ENCODE peak calls at places on chromosomes 6 and 20, in nine cellular contexts. Z, I, H, B, Q, D, A, K and E are unnamed samples.

GRCh38 chr6:168385858-168386735 is 54.9 kb upstream of the SMOC2 start:
- DNase-seq in K (no peak), Z (no peak), H (no peak), I (no peak), D (no peak), A (no peak), Q (no peak), B (no peak), E (no peak)

GRCh38 chr20:63706027-63706695 is 1.6 kb downstream of the ARFRP1 start:
- DNase-seq in Q (no peak), Z (no peak), A (no peak), B (no peak), I (no peak), D (no peak), H (no peak), K (no peak), E (no peak)

GRCh38 chr6:31878761-31879542 is at the start of gene SLC44A4:
- DNase-seq in A (no peak), B (no peak), I (no peak), H (no peak), Z (no peak), Q (no peak), D (no peak), K (no peak), E (no peak)

GRCh38 chr6:138468320-138469015 is 30.8 kb downstream of the NHSL1 start:
- DNase-seq in D (no peak), H (no peak), I (no peak), Q (no peak), B (peak), Z (no peak), K (no peak), A (no peak), E (peak)

GRCh38 chr20:47785900-47786762 is 850 bp upstream of the SULF2 start:
- DNase-seq in Z (peak), I (peak), A (peak), Q (peak), D (no peak), B (peak), H (no peak), K (peak), E (no peak)

GRCh38 chr6:18515767-18516166 is 128.6 kb downstream of the RNF144B start:
- DNase-seq in B (no peak), Z (no peak), D (no peak), H (no peak), A (no peak), I (no peak), K (no peak), Q (no peak), E (no peak)

GRCh38 chr6:27871919-27872633 is 40.1 kb downstream of the OR2B2 start:
- DNase-seq in D (peak), I (peak), Z (peak), K (peak), Q (peak), B (peak), H (peak), A (peak), E (no peak)

GRCh38 chr6:11025911-11026635 is 18.0 kb downstream of the ELOVL2 start:
- DNase-seq in I (no peak), A (no peak), K (no peak), Z (no peak), Q (no peak), H (no peak), B (no peak), D (no peak), E (no peak)

GRCh38 chr20:1283522-1284210 is 17.6 kb downstream of the SNPH start:
- DNase-seq in I (peak), D (no peak), H (no peak), B (no peak), Q (no peak), K (no peak), Z (no peak), A (no peak), E (no peak)

GRCh38 chr6:146169872-146170271 is 141.0 kb downstream of the GRM1 start:
- DNase-seq in H (no peak), Q (no peak), K (no peak), B (no peak), A (no peak), Z (no peak), I (no peak), D (no peak), E (no peak)

GRCh38 chr20:14861028-14861699 is 523.8 kb upstream of the FLRT3 start:
- DNase-seq in D (no peak), B (no peak), I (no peak), Z (no peak), A (no peak), Q (no peak), H (no peak), K (no peak), E (no peak)

GRCh38 chr6:23483896-23484295 is 642.1 kb upstream of the NRSN1 start:
- DNase-seq in H (no peak), Q (no peak), D (no peak), Z (no peak), A (no peak), K (no peak), B (no peak), I (no peak), E (no peak)

GRCh38 chr6:87660226-87660886 is 41.7 kb downstream of the AKIRIN2 start:
- DNase-seq in Q (no peak), H (peak), K (no peak), I (no peak), B (peak), Z (no peak), D (no peak), A (no peak), E (no peak)

DNA sequence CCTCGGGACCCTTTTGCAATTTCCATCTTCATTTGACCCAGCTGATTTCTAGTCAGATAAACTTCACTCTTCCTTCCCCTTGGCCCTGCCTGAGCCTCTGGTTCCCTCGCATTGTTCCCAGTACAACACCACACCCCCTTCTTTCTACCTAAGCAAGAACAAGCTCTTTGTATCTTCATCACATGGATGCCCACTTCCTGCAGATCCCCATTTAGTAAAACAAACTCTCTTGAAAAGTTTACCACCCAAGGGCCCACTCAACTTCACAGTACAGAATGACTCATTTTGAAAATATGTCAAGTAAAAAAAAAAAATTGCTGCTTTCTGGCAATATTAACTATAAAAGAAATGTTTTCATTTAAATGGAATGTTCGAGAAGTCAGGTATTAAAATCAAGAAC is 5.2 kb downstream of the FAXC start:
- DNase-seq in A (no peak), Z (no peak), K (no peak), Q (no peak), B (peak), H (peak), D (no peak), I (no peak), E (peak)
- TF ChIP-seq CTCF in A (no peak), Z (no peak), K (no peak), Q (no peak), B (no peak), H (no peak), D (no peak), I (no peak), E (no peak)

GRCh38 chr6:24599179-24599578 is 46.8 kb downstream of the KIAA0319 start:
- DNase-seq in K (no peak), A (no peak), Q (no peak), B (no peak), H (no peak), Z (no peak), I (no peak), D (no peak), E (no peak)

GRCh38 chr6:24596717-24597116 is 49.3 kb downstream of the KIAA0319 start:
- DNase-seq in A (no peak), I (no peak), H (no peak), D (no peak), Z (no peak), B (no peak), K (no peak), Q (no peak), E (no peak)

GRCh38 chr6:24603241-24603640 is 42.8 kb downstream of the KIAA0319 start:
- DNase-seq in Q (no peak), B (peak), K (no peak), D (no peak), A (no peak), H (no peak), I (no peak), Z (no peak), E (no peak)

GRCh38 chr6:24599686-24600399 is 46.1 kb downstream of the KIAA0319 start:
- DNase-seq in B (no peak), I (no peak), H (no peak), D (no peak), K (no peak), Z (no peak), A (no peak), Q (no peak), E (no peak)

GRCh38 chr6:24600903-24601302 is 45.1 kb downstream of the KIAA0319 start:
- DNase-seq in H (no peak), A (no peak), Z (no peak), Q (no peak), K (no peak), D (no peak), B (no peak), I (no peak), E (no peak)
- TF ChIP-seq CTCF in H (no peak), A (no peak), Z (no peak), Q (no peak), K (peak), D (no peak), B (no peak), I (no peak), E (no peak)

GRCh38 chr20:57574954-57575353 is 14.0 kb downstream of the PCK1 start:
- DNase-seq in Q (no peak), H (no peak), D (no peak), B (no peak), K (no peak), Z (no peak), I (no peak), A (no peak), E (no peak)

GRCh38 chr20:57570898-57571297 is 10.0 kb downstream of the PCK1 start:
- DNase-seq in Z (no peak), H (no peak), D (no peak), I (no peak), Q (no peak), A (no peak), K (no peak), B (no peak), E (no peak)

GRCh38 chr20:57573176-57573575 is 12.3 kb downstream of the PCK1 start:
- DNase-seq in Q (no peak), Z (no peak), I (no peak), D (no peak), A (no peak), K (no peak), H (no peak), B (no peak), E (no peak)

GRCh38 chr20:57576002-57576401 is 15.1 kb downstream of the PCK1 start:
- DNase-seq in I (no peak), Q (no peak), H (no peak), B (no peak), Z (no peak), K (no peak), D (no peak), A (no peak), E (no peak)

DNA sequence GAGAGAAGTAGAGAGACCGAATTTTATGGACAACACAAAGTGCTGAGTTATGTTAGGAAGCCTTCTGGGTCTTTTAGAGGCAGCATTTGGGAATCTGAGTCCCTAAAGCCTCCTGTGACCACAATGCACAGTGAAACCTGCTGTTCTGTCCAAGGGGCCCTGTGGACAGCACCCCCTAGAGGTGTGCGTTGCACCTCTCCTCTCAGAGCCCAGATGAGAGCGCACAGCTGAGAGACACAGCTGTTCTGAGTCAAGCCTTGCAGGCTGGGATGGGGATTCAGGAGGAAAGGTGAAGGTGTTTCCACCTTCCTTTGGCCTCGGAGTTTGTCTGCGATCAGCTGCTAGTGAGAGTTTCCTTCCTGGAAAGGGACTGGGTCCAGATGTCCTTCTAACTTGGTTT is 13.0 kb downstream of the PCK1 start:
- DNase-seq in A (no peak), Q (no peak), H (no peak), I (no peak), B (no peak), K (no peak), Z (no peak), D (no peak), E (no peak)
- TF ChIP-seq CTCF in A (no peak), Q (no peak), H (no peak), I (no peak), B (peak), K (peak), Z (no peak), D (no peak), E (peak)

DNA sequence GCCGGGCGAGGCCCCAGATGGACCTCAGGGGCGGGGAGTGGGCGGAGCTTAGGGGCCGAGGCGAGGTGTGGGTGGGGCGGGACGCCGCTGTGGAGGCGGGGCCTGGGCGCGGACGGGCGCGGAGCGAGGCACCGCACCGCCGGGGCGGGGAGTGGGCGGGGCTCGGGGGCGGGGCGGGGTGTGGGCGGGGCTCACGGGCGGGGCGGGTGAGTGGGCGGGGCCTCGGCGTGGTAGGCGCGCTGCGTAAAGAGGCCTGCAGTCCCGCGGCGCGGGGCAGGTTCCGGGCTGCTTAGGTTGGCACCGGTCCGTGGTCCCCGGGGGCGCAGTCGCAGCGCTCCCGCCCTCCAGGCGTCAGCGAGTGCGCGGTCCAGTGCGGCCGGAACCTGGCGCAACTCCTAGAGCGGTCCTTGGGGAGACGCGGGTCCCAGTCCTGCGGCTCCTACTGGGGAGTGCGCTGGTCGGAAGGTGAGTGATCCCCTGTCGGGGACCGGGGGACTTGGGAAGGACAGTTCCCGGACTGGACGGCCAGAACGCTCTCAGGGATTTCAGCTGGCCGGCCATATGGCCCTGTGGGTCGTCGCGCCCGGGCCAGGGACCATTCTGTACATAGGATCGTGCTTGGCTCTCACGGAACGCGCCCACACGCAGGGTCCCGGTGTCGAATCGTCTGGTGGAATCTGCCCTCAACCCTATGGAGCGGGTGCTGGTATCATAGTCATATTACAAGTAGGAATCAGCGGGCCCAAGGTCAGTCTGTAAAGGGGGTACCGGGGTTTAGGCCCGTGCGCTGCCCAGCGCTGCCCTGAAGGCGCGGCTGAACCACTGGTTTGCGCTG is at the start of gene NQO2:
- DNase-seq in I (peak), Z (peak), B (peak), Q (peak), D (peak), K (peak), H (peak), A (peak), E (no peak)
- TF ChIP-seq CTCF in I (no peak), Z (peak), B (no peak), Q (no peak), D (no peak), K (no peak), H (no peak), A (peak), E (no peak)

GRCh38 chr20:54209216-54209813 is 1.4 kb downstream of the PFDN4 start:
- DNase-seq in D (no peak), K (no peak), B (no peak), Q (no peak), H (no peak), Z (no peak), I (no peak), A (no peak), E (no peak)
- TF ChIP-seq CTCF in D (no peak), K (no peak), B (no peak), Q (no peak), H (no peak), Z (no peak), I (no peak), A (no peak), E (no peak)

GRCh38 chr6:53103993-53104675 is 38.9 kb downstream of the FBXO9 start:
- DNase-seq in H (no peak), K (no peak), B (peak), I (no peak), Q (no peak), D (no peak), Z (no peak), A (no peak), E (no peak)
- TF ChIP-seq CTCF in H (no peak), K (peak), B (no peak), I (no peak), Q (no peak), D (no peak), Z (no peak), A (no peak), E (no peak)